ENCODE peak calls at places on chromosomes 5 and 9, in four cellular contexts. J, N, T and U are unnamed samples.

GRCh38 chr9:93589688-93590087 is 13.3 kb downstream of the PHF2 start:
- DNase-seq in N (peak), T (peak), J (no peak), U (no peak)

GRCh38 chr9:70031141-70031545 is 12.5 kb upstream of the MAMDC2 start:
- DNase-seq in T (no peak), J (no peak), N (peak), U (no peak)

GRCh38 chr5:175516933-175517823 is 38.8 kb downstream of the SFXN1 start:
- DNase-seq in J (no peak), T (no peak), N (no peak), U (no peak)

GRCh38 chr5:10854526-10855277 is 93.7 kb upstream of the DAP start:
- DNase-seq in N (peak), T (no peak), J (no peak), U (no peak)

GRCh38 chr5:129506092-129506491 is 46.0 kb downstream of the ADAMTS19 start:
- DNase-seq in J (no peak), T (no peak), N (peak), U (peak)

GRCh38 chr9:127977877-127978647 is 2.7 kb downstream of the EEIG1 start:
- DNase-seq in N (peak), T (peak), J (no peak), U (peak)

GRCh38 chr5:96714951-96715451 is 52.8 kb downstream of the CAST start:
- DNase-seq in J (no peak), T (peak), N (peak), U (peak)

GRCh38 chr5:73783823-73784222 is 157.8 kb downstream of the ARHGEF28 start:
- DNase-seq in T (no peak), N (peak), J (no peak), U (peak)

GRCh38 chr9:95605826-95606555 is 89.2 kb upstream of the PTCH1 start:
- DNase-seq in T (no peak), N (no peak), J (no peak), U (peak)

GRCh38 chr9:31336391-31336790 is 1048.1 kb upstream of the ACO1 start:
- DNase-seq in T (no peak), N (peak), J (no peak), U (no peak)

GRCh38 chr5:90709323-90710148 is 150.9 kb downstream of the ADGRV1 start:
- DNase-seq in J (peak), T (peak), N (peak), U (peak)

GRCh38 chr9:127896395-127897193 is 2.8 kb downstream of the ST6GALNAC6 start:
- DNase-seq in J (no peak), N (no peak), T (no peak), U (no peak)

GRCh38 chr5:94992325-94992724 is 292.6 kb downstream of the MCTP1 start:
- DNase-seq in N (no peak), T (no peak), J (no peak), U (no peak)

GRCh38 chr5:96823900-96824351 is 16.2 kb upstream of the ERAP1 start:
- DNase-seq in T (no peak), N (peak), J (no peak), U (peak)

GRCh38 chr9:129211686-129212085 is 33.6 kb upstream of the IER5L start:
- DNase-seq in J (no peak), N (no peak), T (no peak), U (no peak)

GRCh38 chr9:129490583-129491485 is 130.1 kb downstream of the C9orf50 start:
- DNase-seq in N (peak), T (no peak), J (no peak), U (peak)

GRCh38 chr5:54518146-54519082 is 855 bp downstream of the SNX18 start:
- DNase-seq in T (peak), N (peak), J (peak), U (peak)

GRCh38 chr5:97266576-97266975 is 83.5 kb upstream of the RIOK2 start:
- DNase-seq in T (no peak), J (no peak), N (peak), U (peak)

GRCh38 chr5:29984153-29984534 is 1209.3 kb upstream of the CDH6 start:
- DNase-seq in N (no peak), J (no peak), T (no peak), U (no peak)

GRCh38 chr5:80033513-80033912 is 1.6 kb upstream of the THBS4 start:
- DNase-seq in J (no peak), T (no peak), N (no peak), U (no peak)

GRCh38 chr5:107247427-107247826 is 423.3 kb downstream of the EFNA5 start:
- DNase-seq in T (no peak), N (peak), J (no peak), U (no peak)

GRCh38 chr9:127862075-127863011 is 7.9 kb upstream of the ENG start:
- DNase-seq in T (peak), N (no peak), J (peak), U (no peak)

GRCh38 chr5:170861855-170862766 is at the start of gene RANBP17:
- DNase-seq in N (peak), J (peak), T (peak), U (peak)

GRCh38 chr9:70113403-70114022 is 69.9 kb downstream of the MAMDC2 start:
- DNase-seq in N (peak), T (peak), J (peak), U (peak)

GRCh38 chr5:140821375-140822280 is at the start of gene PCDHA5:
- DNase-seq in T (no peak), J (no peak), N (peak), U (peak)

GRCh38 chr5:77486344-77486962 is 5.7 kb downstream of the WDR41 start:
- DNase-seq in T (no peak), J (no peak), N (no peak), U (no peak)

GRCh38 chr9:71747572-71747971 is 20.7 kb downstream of the CEMIP2 start:
- DNase-seq in J (no peak), T (no peak), N (no peak), U (no peak)

GRCh38 chr5:160382361-160382760 is 11.9 kb upstream of the C1QTNF2 start:
- DNase-seq in J (no peak), N (no peak), T (no peak), U (no peak)

GRCh38 chr5:69331528-69332445 is 814 bp downstream of the CCDC125 start:
- DNase-seq in T (no peak), N (no peak), J (no peak), U (no peak)

GRCh38 chr5:62590396-62590795 is 11.8 kb downstream of the LRRC70 start:
- DNase-seq in J (no peak), T (no peak), N (no peak), U (no peak)